ENCODE peak calls at places on chromosome 11, in six cellular contexts. D is dorsolateral prefrontal cortex; W is nephron progenitor cell; K is GM06990; A is CD4-positive, alpha-beta T cell; U is adrenal gland. S is an unnamed sample.

GRCh38 chr11:118175031-118175531 is 1.4 kb downstream of the SCN2B start:
- DNase-seq in D (no peak), W (no peak), K (no peak), A (no peak), U (no peak), S (no peak)

GRCh38 chr11:132177106-132177505 is 806.7 kb downstream of the NTM start:
- DNase-seq in D (no peak), W (peak), K (no peak), A (no peak), U (no peak), S (no peak)

GRCh38 chr11:26994579-26995210 is 783 bp downstream of the FIBIN start:
- DNase-seq in D (no peak), W (no peak), K (no peak), A (no peak), U (no peak), S (no peak)

GRCh38 chr11:72208281-72208680 is 8.3 kb upstream of the FOLR2 start:
- DNase-seq in D (no peak), W (no peak), K (no peak), A (no peak), U (no peak), S (no peak)

GRCh38 chr11:22669368-22669767 is 3.0 kb downstream of the GAS2 start:
- DNase-seq in D (no peak), W (no peak), K (no peak), A (no peak), U (no peak), S (no peak)

GRCh38 chr11:72812968-72813739 is 1.1 kb upstream of the ATG16L2 start:
- DNase-seq in D (peak), W (peak), K (peak), A (peak), U (no peak), S (peak)

GRCh38 chr11:606245-606644 is 9.5 kb downstream of the IRF7 start:
- DNase-seq in D (peak), W (no peak), K (no peak), A (no peak), U (peak), S (no peak)

GRCh38 chr11:5317301-5317700 is 6.8 kb downstream of the OR51B2 start:
- DNase-seq in D (no peak), W (no peak), K (no peak), A (no peak), U (no peak), S (no peak)

GRCh38 chr11:80783561-80783960 is 1342.7 kb upstream of the TENM4 start:
- DNase-seq in D (no peak), W (no peak), K (no peak), A (no peak), U (no peak), S (no peak)

GRCh38 chr11:2276999-2277328 is 6.6 kb upstream of the ASCL2 start:
- DNase-seq in D (no peak), W (no peak), K (no peak), A (no peak), U (no peak), S (no peak)

GRCh38 chr11:129885381-129885780 is 10.0 kb downstream of the NFRKB start:
- DNase-seq in D (no peak), W (no peak), K (no peak), A (no peak), U (no peak), S (no peak)

GRCh38 chr11:108224908-108225786 is 2.3 kb downstream of the ATM start:
- DNase-seq in D (no peak), W (no peak), K (peak), A (peak), U (no peak), S (no peak)

GRCh38 chr11:78187366-78188011 is 937 bp downstream of the KCTD21 start:
- DNase-seq in D (no peak), W (no peak), K (no peak), A (no peak), U (no peak), S (no peak)

GRCh38 chr11:129372609-129373488 is 2.8 kb upstream of the BARX2 start:
- DNase-seq in D (no peak), W (peak), K (peak), A (no peak), U (no peak), S (peak)

GRCh38 chr11:25793637-25794036 is 538.3 kb upstream of the ANO3 start:
- DNase-seq in D (no peak), W (no peak), K (no peak), A (no peak), U (no peak), S (no peak)

GRCh38 chr11:38498721-38499120 is 1900.7 kb upstream of the RAG2 start:
- DNase-seq in D (no peak), W (no peak), K (no peak), A (no peak), U (no peak), S (no peak)

GRCh38 chr11:67301951-67302516 is 1.3 kb upstream of the SSH3 start:
- DNase-seq in D (peak), W (peak), K (no peak), A (no peak), U (peak), S (no peak)

GRCh38 chr11:108589136-108589535 is 4.4 kb downstream of the EXPH5 start:
- DNase-seq in D (no peak), W (no peak), K (no peak), A (no peak), U (no peak), S (no peak)

GRCh38 chr11:80136991-80137390 is 696.2 kb upstream of the TENM4 start:
- DNase-seq in D (no peak), W (no peak), K (no peak), A (no peak), U (no peak), S (no peak)

GRCh38 chr11:117815262-117815803 is 9.2 kb downstream of the FXYD2 start:
- DNase-seq in D (no peak), W (no peak), K (peak), A (peak), U (peak), S (no peak)

GRCh38 chr11:104442320-104442719 is 278.4 kb upstream of the PDGFD start:
- DNase-seq in D (no peak), W (no peak), K (no peak), A (no peak), U (no peak), S (no peak)

GRCh38 chr11:132056689-132057088 is 686.3 kb downstream of the NTM start:
- DNase-seq in D (no peak), W (no peak), K (no peak), A (no peak), U (no peak), S (no peak)

GRCh38 chr11:10392680-10393079 is 62.4 kb upstream of the AMPD3 start:
- DNase-seq in D (no peak), W (no peak), K (no peak), A (no peak), U (no peak), S (no peak)

GRCh38 chr11:16981651-16982194 is 32.5 kb downstream of the PLEKHA7 start:
- DNase-seq in D (peak), W (peak), K (no peak), A (no peak), U (no peak), S (no peak)

GRCh38 chr11:61697093-61697492 is 16.9 kb downstream of the DAGLA start:
- DNase-seq in D (no peak), W (no peak), K (no peak), A (no peak), U (peak), S (no peak)

GRCh38 chr11:129252621-129253020 is 60.5 kb upstream of the ARHGAP32 start:
- DNase-seq in D (no peak), W (no peak), K (no peak), A (no peak), U (no peak), S (no peak)

GRCh38 chr11:23644443-23644842 is 784.2 kb upstream of the CCDC179 start:
- DNase-seq in D (no peak), W (no peak), K (no peak), A (no peak), U (no peak), S (no peak)

GRCh38 chr11:2561283-2562180 is 116.7 kb downstream of the KCNQ1 start:
- DNase-seq in D (no peak), W (no peak), K (no peak), A (no peak), U (peak), S (no peak)

GRCh38 chr11:133064152-133064877 is 468.0 kb downstream of the OPCML start:
- DNase-seq in D (peak), W (peak), K (no peak), A (no peak), U (peak), S (no peak)

GRCh38 chr11:6365659-6366058 is 24.6 kb upstream of the SMPD1 start:
- DNase-seq in D (no peak), W (no peak), K (no peak), A (no peak), U (no peak), S (no peak)

GRCh38 chr11:40166892-40167291 is 1292.6 kb downstream of the LRRC4C start:
- DNase-seq in D (no peak), W (no peak), K (no peak), A (no peak), U (no peak), S (no peak)

GRCh38 chr11:73384871-73385692 is 8.9 kb downstream of the RELT start:
- DNase-seq in D (peak), W (no peak), K (peak), A (no peak), U (peak), S (no peak)

GRCh38 chr11:122696662-122697061 is 41.1 kb downstream of the UBASH3B start:
- DNase-seq in D (no peak), W (no peak), K (peak), A (peak), U (no peak), S (no peak)

GRCh38 chr11:75490221-75491181 is 35.2 kb downstream of the GDPD5 start:
- DNase-seq in D (no peak), W (no peak), K (no peak), A (no peak), U (no peak), S (no peak)

GRCh38 chr11:104705475-104706195 is 192.6 kb downstream of the CASP12 start:
- DNase-seq in D (no peak), W (no peak), K (peak), A (peak), U (peak), S (no peak)

GRCh38 chr11:100855466-100856067 is 168.5 kb downstream of the ARHGAP42 start:
- DNase-seq in D (no peak), W (no peak), K (no peak), A (no peak), U (no peak), S (no peak)

GRCh38 chr11:5698281-5698680 is 8.7 kb downstream of the TRIM22 start:
- DNase-seq in D (no peak), W (no peak), K (no peak), A (no peak), U (no peak), S (no peak)

GRCh38 chr11:60377737-60378136 is 595 bp upstream of the MS4A7 start:
- DNase-seq in D (peak), W (no peak), K (peak), A (no peak), U (peak), S (no peak)

GRCh38 chr11:110092577-110093406 is at the start of gene ZC3H12C:
- DNase-seq in D (peak), W (peak), K (peak), A (no peak), U (peak), S (no peak)
- TF ChIP-seq CTCF in D (no peak), W (no peak), K (peak), A (no peak), U (peak), S (peak)

GRCh38 chr11:65571940-65572339 is 398 bp upstream of the FAM89B start:
- DNase-seq in D (no peak), W (no peak), K (no peak), A (no peak), U (no peak), S (no peak)
- TF ChIP-seq CTCF in D (no peak), W (peak), K (peak), A (peak), U (peak), S (peak)

GRCh38 chr11:64875369-64876225 is 2.8 kb downstream of the EHD1 start:
- DNase-seq in D (no peak), W (no peak), K (no peak), A (no peak), U (no peak), S (no peak)
- TF ChIP-seq CTCF in D (no peak), W (no peak), K (no peak), A (no peak), U (no peak), S (no peak)

GRCh38 chr11:48384670-48385069 is 18.4 kb upstream of the OR4C5 start:
- DNase-seq in D (no peak), W (no peak), K (no peak), A (no peak), U (no peak), S (no peak)
- TF ChIP-seq CTCF in D (no peak), W (no peak), K (peak), A (no peak), U (no peak), S (no peak)

GRCh38 chr11:114400222-114400973 is at the start of the genes C11orf71 and RBM7:
- DNase-seq in D (peak), W (peak), K (peak), A (peak), U (peak), S (peak)

GRCh38 chr11:114400974-114401223 is 433 bp downstream of the RBM7 start:
- DNase-seq in D (no peak), W (no peak), K (no peak), A (no peak), U (no peak), S (no peak)

GRCh38 chr11:114399490-114399889 is 821 bp downstream of the C11orf71 start:
- DNase-seq in D (no peak), W (no peak), K (no peak), A (no peak), U (no peak), S (no peak)

GRCh38 chr11:114398303-114398920 is 1.9 kb downstream of the C11orf71 start:
- DNase-seq in D (no peak), W (no peak), K (no peak), A (no peak), U (no peak), S (no peak)

DNA sequence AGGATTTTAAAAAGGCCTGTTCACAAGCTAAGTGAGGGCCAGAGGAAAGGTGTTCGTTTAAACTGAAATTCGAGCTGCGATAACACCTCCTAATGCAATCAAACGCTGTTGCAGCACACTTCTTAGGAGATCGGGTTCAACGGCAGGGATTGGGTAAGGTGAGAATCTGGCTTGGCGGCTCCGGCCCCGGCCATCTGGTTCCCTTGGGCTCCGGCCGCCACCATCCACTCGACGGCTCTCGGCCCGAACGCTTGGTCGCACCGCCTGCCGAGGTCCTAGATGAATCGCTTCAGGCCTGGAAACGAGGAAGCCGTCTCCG is 449 bp downstream of the C11orf71 start:
- DNase-seq in D (no peak), W (peak), K (no peak), A (no peak), U (no peak), S (no peak)
- TF ChIP-seq CTCF in D (no peak), W (no peak), K (no peak), A (no peak), U (no peak), S (no peak)

GRCh38 chr11:102806296-102806695 is 8.3 kb upstream of the MMP1 start:
- DNase-seq in D (no peak), W (no peak), K (no peak), A (no peak), U (no peak), S (no peak)

GRCh38 chr11:102812188-102812587 is 14.2 kb upstream of the MMP1 start:
- DNase-seq in D (no peak), W (no peak), K (no peak), A (no peak), U (no peak), S (no peak)

GRCh38 chr11:102807921-102808320 is 10.0 kb upstream of the MMP1 start:
- DNase-seq in D (no peak), W (peak), K (no peak), A (no peak), U (peak), S (no peak)

GRCh38 chr11:102813484-102813883 is 15.5 kb upstream of the MMP1 start:
- DNase-seq in D (no peak), W (no peak), K (no peak), A (no peak), U (no peak), S (no peak)

GRCh38 chr11:102810943-102811528 is 13.1 kb upstream of the MMP1 start:
- DNase-seq in D (no peak), W (no peak), K (no peak), A (no peak), U (no peak), S (no peak)
- TF ChIP-seq CTCF in D (peak), W (peak), K (peak), A (no peak), U (no peak), S (peak)